ENCODE peak calls at places on chromosomes 7 and 10, in ten cellular contexts. X is GM10248; P is SK-MEL-5; R is endothelial cell; S is psoas muscle; I is HEK293T; M is COLO829; O is activated T-cell treated with anti-CD3 and anti-CD28 coated beads, Interleukin-2, amount 50 U/mL, for 1 hour; W is NCI-H1092; E is kidney. Z is an unnamed sample.

GRCh38 chr7:27685209-27685608 is 22.5 kb upstream of the HIBADH start:
- DNase-seq in X (no peak), P (no peak), R (no peak), S (no peak), I (no peak), M (no peak), O (no peak), W (no peak), E (no peak), Z (no peak)

GRCh38 chr10:96835826-96836365 is 3.8 kb downstream of the LCOR start:
- DNase-seq in X (no peak), P (no peak), R (no peak), S (no peak), I (no peak), M (no peak), O (no peak), W (no peak), E (no peak), Z (no peak)

GRCh38 chr7:93147358-93147757 is 827 bp downstream of the SAMD9L start:
- DNase-seq in X (peak), P (peak), R (no peak), S (no peak), I (no peak), M (peak), O (peak), W (no peak), E (no peak), Z (no peak)

GRCh38 chr10:111018021-111018420 is 58.8 kb upstream of the ADRA2A start:
- DNase-seq in X (no peak), P (no peak), R (no peak), S (no peak), I (no peak), M (no peak), O (no peak), W (no peak), E (no peak), Z (no peak)

GRCh38 chr7:55265836-55266235 is 99.3 kb upstream of the LANCL2 start:
- DNase-seq in X (no peak), P (no peak), R (no peak), S (no peak), I (no peak), M (no peak), O (no peak), W (no peak), E (no peak), Z (no peak)

GRCh38 chr7:137996871-137997270 is 5.0 kb downstream of the CREB3L2 start:
- DNase-seq in X (no peak), P (no peak), R (no peak), S (no peak), I (no peak), M (no peak), O (no peak), W (no peak), E (no peak), Z (no peak)

GRCh38 chr10:123583639-123584418 is 82.3 kb upstream of the GPR26 start:
- DNase-seq in X (peak), P (peak), R (peak), S (peak), I (peak), M (peak), O (no peak), W (peak), E (peak), Z (peak)

GRCh38 chr7:2923886-2924574 is 79.9 kb upstream of the GNA12 start:
- DNase-seq in X (no peak), P (no peak), R (no peak), S (no peak), I (no peak), M (no peak), O (no peak), W (no peak), E (peak), Z (no peak)

GRCh38 chr7:142134944-142135343 is 23.4 kb downstream of the MGAM2 start:
- DNase-seq in X (no peak), P (no peak), R (no peak), S (no peak), I (no peak), M (no peak), O (no peak), W (no peak), E (no peak), Z (no peak)

GRCh38 chr7:66313913-66314568 is 108.9 kb downstream of the TPST1 start:
- DNase-seq in X (no peak), P (no peak), R (no peak), S (no peak), I (no peak), M (no peak), O (no peak), W (no peak), E (no peak), Z (no peak)

GRCh38 chr10:99534939-99535763 is 2.4 kb downstream of the NKX2-3 start:
- DNase-seq in X (peak), P (no peak), R (no peak), S (no peak), I (no peak), M (no peak), O (no peak), W (no peak), E (no peak), Z (peak)

GRCh38 chr10:69087600-69088470 is at the start of gene SRGN:
- DNase-seq in X (peak), P (peak), R (no peak), S (peak), I (no peak), M (no peak), O (peak), W (no peak), E (no peak), Z (no peak)

Z was measured in NCI-H510A.